ENCODE peak calls at places on chromosomes 2 and 18, in six cellular contexts. C, H, J, Z, U and I are unnamed samples.

GRCh38 chr2:207693641-207694249 is 17.7 kb upstream of the CCNYL1 start:
- DNase-seq in H (no peak), Z (no peak), C (no peak), J (no peak), U (no peak), I (no peak)

GRCh38 chr2:101956465-101957030 is 35.2 kb upstream of the IL1R2 start:
- DNase-seq in U (no peak), C (no peak), H (no peak), Z (no peak), J (no peak), I (no peak)

GRCh38 chr2:70986499-70987189 is 8.0 kb downstream of the TEX261 start:
- DNase-seq in J (no peak), Z (no peak), U (no peak), C (peak; percentile 20), H (peak; percentile 9), I (no peak)

GRCh38 chr2:10237392-10238321 is 65.0 kb upstream of the HPCAL1 start:
- DNase-seq in Z (no peak), C (peak; percentile 53), U (peak; percentile 70), H (peak; percentile 12), J (no peak), I (no peak)

GRCh38 chr18:3675446-3675845 is 225.5 kb downstream of the TGIF1 start:
- DNase-seq in Z (no peak), H (no peak), C (no peak), J (peak; percentile 77), U (no peak), I (no peak)

GRCh38 chr2:215436705-215437570 is 1.1 kb upstream of the FN1 start:
- DNase-seq in U (peak; percentile 73), C (no peak), J (no peak), Z (peak; percentile 39), H (no peak), I (no peak)

GRCh38 chr18:58615150-58616132 is 13.4 kb downstream of the ALPK2 start:
- DNase-seq in U (no peak), J (no peak), Z (no peak), H (no peak), C (no peak), I (peak; percentile 40)

GRCh38 chr18:10249270-10249669 is 205.2 kb upstream of the APCDD1 start:
- DNase-seq in U (no peak), C (no peak), Z (no peak), J (peak; percentile 5), H (no peak), I (no peak)

GRCh38 chr2:229780856-229781773 is 66.8 kb upstream of the DNER start:
- DNase-seq in H (no peak), C (no peak), U (no peak), Z (peak; percentile 32), J (peak; percentile 45), I (peak; percentile 14)

GRCh38 chr18:11927497-11927896 is 19.4 kb upstream of the MPPE1 start:
- DNase-seq in Z (no peak), C (no peak), J (no peak), H (no peak), U (no peak), I (no peak)

GRCh38 chr2:144937899-144938298 is 418.0 kb upstream of the ZEB2 start:
- DNase-seq in J (no peak), Z (no peak), H (no peak), U (no peak), C (no peak), I (no peak)

GRCh38 chr2:3343012-3343411 is 34.6 kb downstream of the EIPR1 start:
- DNase-seq in C (peak; percentile 23), Z (no peak), U (no peak), J (no peak), H (no peak), I (no peak)

GRCh38 chr18:49368161-49368875 is 92.1 kb downstream of the DYM start:
- DNase-seq in C (no peak), U (no peak), H (no peak), J (no peak), Z (no peak), I (no peak)

GRCh38 chr2:51795248-51795888 is 763.4 kb upstream of the NRXN1 start:
- DNase-seq in H (no peak), U (no peak), Z (peak; percentile 20), C (no peak), J (peak; percentile 19), I (peak; percentile 5)

GRCh38 chr18:9404565-9405060 is 70.0 kb downstream of the TWSG1 start:
- DNase-seq in Z (no peak), C (no peak), J (no peak), H (no peak), U (no peak), I (peak; percentile 54)

GRCh38 chr18:5604778-5605177 is 61.0 kb upstream of the EPB41L3 start:
- DNase-seq in J (no peak), Z (no peak), U (no peak), C (no peak), H (no peak), I (no peak)

GRCh38 chr2:98118161-98118560 is 31.2 kb downstream of the VWA3B start:
- DNase-seq in Z (no peak), J (no peak), U (no peak), H (no peak), C (no peak), I (no peak)

GRCh38 chr2:180307096-180307495 is 300.0 kb upstream of the CWC22 start:
- DNase-seq in J (no peak), Z (no peak), C (no peak), H (no peak), U (no peak), I (no peak)

DNA sequence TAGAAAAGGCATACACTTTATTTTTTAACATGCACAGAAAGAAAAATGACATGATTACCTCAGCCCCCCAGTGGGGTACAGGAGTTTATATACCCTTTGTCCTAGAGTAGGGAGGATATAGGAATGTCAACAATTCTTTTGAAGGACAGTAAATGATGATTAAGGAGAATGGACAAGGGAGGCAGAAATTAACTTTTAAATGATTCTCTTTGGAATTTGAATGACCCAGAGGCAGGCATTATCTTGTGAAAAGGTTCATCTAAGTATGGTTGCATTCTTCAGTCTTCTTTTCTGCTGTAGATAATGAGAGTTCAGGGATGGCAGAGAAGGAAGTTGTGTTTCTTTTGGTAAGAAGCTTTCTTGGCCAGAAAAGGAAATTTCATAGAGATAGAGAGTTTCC is 971.3 kb downstream of the CNTNAP5 start:
- DNase-seq in U (no peak), J (no peak), Z (peak; percentile 43), H (no peak), C (no peak), I (no peak)
- H3K4me3 ChIP-seq in U (no peak overlapping the region), J (no peak overlapping the region), Z (no peak overlapping the region), H (no peak overlapping the region), C (no peak overlapping the region), I (no peak overlapping the region)

GRCh38 chr18:26864658-26865057 is 849 bp downstream of the AQP4 start:
- DNase-seq in Z (no peak), H (no peak), C (peak; percentile 64), U (no peak), J (no peak), I (no peak)

GRCh38 chr18:26863122-26863879 is 2.2 kb downstream of the AQP4 start:
- DNase-seq in C (peak; percentile 94), J (peak; percentile 33), Z (no peak), U (peak; percentile 93), H (no peak), I (no peak)

GRCh38 chr18:26867471-26867870 is 2.0 kb upstream of the AQP4 start:
- DNase-seq in J (no peak), Z (no peak), U (no peak), H (no peak), C (no peak), I (no peak)

GRCh38 chr18:26863921-26864497 is 1.5 kb downstream of the AQP4 start:
- DNase-seq in Z (no peak), J (no peak), U (no peak), C (peak; percentile 62), H (no peak), I (no peak)

GRCh38 chr18:26865557-26865956 is at the start of gene AQP4:
- DNase-seq in C (peak; percentile 82), J (no peak), Z (no peak), H (no peak), U (peak; percentile 83), I (no peak)
- H3K4me3 ChIP-seq in C (peak within 1 kb of the TSS; percentile 39), J (no peak within 1 kb of the TSS), Z (no peak within 1 kb of the TSS), H (no peak within 1 kb of the TSS), U (peak within 1 kb of the TSS; percentile 30), I (no peak within 1 kb of the TSS)

DNA sequence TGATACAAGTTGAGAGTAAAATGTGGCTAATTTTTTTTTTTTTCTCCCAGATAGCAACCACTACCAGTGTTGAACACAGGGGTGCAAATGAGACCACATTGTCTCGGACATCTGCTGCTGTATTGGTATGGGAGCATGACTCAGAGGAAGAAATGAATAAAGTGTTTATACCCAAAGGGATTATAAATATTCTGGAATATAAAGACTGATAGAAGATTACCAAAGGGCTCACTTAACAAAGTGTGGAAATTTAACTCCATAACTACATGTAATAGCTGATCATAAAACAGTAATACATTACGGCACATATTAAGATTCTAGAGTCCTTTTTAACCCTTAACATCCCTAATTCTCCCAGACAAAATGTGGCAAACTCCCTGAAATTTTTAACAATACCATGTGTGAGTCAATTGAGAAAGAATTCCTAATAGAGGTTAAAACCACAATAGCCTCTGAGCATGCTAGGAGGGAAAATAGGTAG is 1023.0 kb upstream of the ACVR2A start:
- DNase-seq in U (no peak), H (no peak), J (no peak), Z (no peak), C (no peak), I (no peak)
- H3K4me3 ChIP-seq in U (no peak overlapping the region), H (no peak overlapping the region), J (no peak overlapping the region), Z (no peak overlapping the region), C (no peak overlapping the region), I (no peak overlapping the region)

GRCh38 chr2:88053301-88053700 is 2.3 kb downstream of the KRCC1 start:
- DNase-seq in U (no peak), Z (no peak), J (no peak), H (no peak), C (no peak), I (no peak)
- H3K4me3 ChIP-seq in U (no peak overlapping the region), Z (no peak overlapping the region), J (no peak overlapping the region), H (no peak overlapping the region), C (no peak overlapping the region), I (no peak overlapping the region)

GRCh38 chr2:239985356-239985755 is 39.8 kb downstream of the NDUFA10 start:
- DNase-seq in C (no peak), Z (no peak), H (no peak), J (peak; percentile 42), U (no peak), I (no peak)
- H3K4me3 ChIP-seq in C (no peak overlapping the region), Z (no peak overlapping the region), H (no peak overlapping the region), J (no peak overlapping the region), U (no peak overlapping the region), I (no peak overlapping the region)

GRCh38 chr18:498901-499300 is 1.6 kb downstream of the COLEC12 start:
- DNase-seq in U (no peak), C (no peak), H (no peak), J (no peak), Z (no peak), I (no peak)
- H3K4me3 ChIP-seq in U (peak overlapping the region; percentile 46), C (peak overlapping the region; percentile 58), H (peak overlapping the region; percentile 49), J (peak overlapping the region; percentile 41), Z (peak overlapping the region; percentile 56), I (no peak overlapping the region)